ENCODE peak calls at places on chromosome 11, in seven cellular contexts. P, C, V, U, E, N and R are unnamed samples.

GRCh38 chr11:43947003-43947500 is 4.6 kb downstream of the C11orf96 start:
- DNase-seq in C (no peak), E (no peak), V (peak; percentile 52), U (no peak), P (no peak), N (peak; percentile 19), R (peak; percentile 54)

GRCh38 chr11:85705805-85706204 is 19.8 kb upstream of the CCDC89 start:
- DNase-seq in U (no peak), P (no peak), N (no peak), C (no peak), V (no peak), E (no peak), R (no peak)

GRCh38 chr11:9651481-9651880 is 12.4 kb upstream of the SWAP70 start:
- DNase-seq in P (no peak), C (no peak), E (no peak), V (no peak), U (no peak), N (no peak), R (no peak)

GRCh38 chr11:6201486-6201885 is 2.5 kb downstream of the OR52W1 start:
- DNase-seq in C (no peak), E (no peak), V (no peak), P (no peak), U (no peak), N (no peak), R (no peak)

GRCh38 chr11:86719781-86720463 is 47.5 kb upstream of the ME3 start:
- DNase-seq in C (no peak), U (no peak), V (no peak), E (no peak), P (no peak), N (no peak), R (no peak)

GRCh38 chr11:36622431-36623136 is 24.5 kb upstream of the RAG2 start:
- DNase-seq in N (peak; percentile 12), P (no peak), U (no peak), E (no peak), C (no peak), V (no peak), R (no peak)

GRCh38 chr11:59271247-59271755 is 58.6 kb upstream of the MPEG1 start:
- DNase-seq in P (no peak), U (no peak), V (no peak), N (no peak), E (no peak), C (no peak), R (no peak)

GRCh38 chr11:127454856-127455255 is 454.3 kb upstream of the KIRREL3 start:
- DNase-seq in P (no peak), E (no peak), V (no peak), U (no peak), N (no peak), C (no peak), R (no peak)

GRCh38 chr11:44980533-44981427 is 30.1 kb upstream of the TP53I11 start:
- DNase-seq in E (peak; percentile 40), N (no peak), C (no peak), U (no peak), P (no peak), V (no peak), R (no peak)

GRCh38 chr11:92576315-92576714 is 351.7 kb downstream of the FAT3 start:
- DNase-seq in V (no peak), N (no peak), C (no peak), P (no peak), E (no peak), U (no peak), R (no peak)

GRCh38 chr11:128595221-128595620 is 7.9 kb upstream of the ETS1 start:
- DNase-seq in V (no peak), C (no peak), E (no peak), P (no peak), U (no peak), N (no peak), R (no peak)

GRCh38 chr11:99534812-99535211 is 514.1 kb downstream of the CNTN5 start:
- DNase-seq in E (no peak), C (no peak), V (no peak), N (no peak), P (no peak), U (no peak), R (no peak)

GRCh38 chr11:72013765-72014711 is 15.3 kb downstream of the IL18BP start:
- DNase-seq in E (no peak), C (no peak), V (peak; percentile 56), N (no peak), U (no peak), P (peak; percentile 56), R (no peak)

GRCh38 chr11:132307309-132308020 is 937.0 kb downstream of the NTM start:
- DNase-seq in U (no peak), N (no peak), C (no peak), E (no peak), P (peak; percentile 54), V (no peak), R (no peak)

GRCh38 chr11:68767672-68768071 is 16.4 kb upstream of the TESMIN start:
- DNase-seq in U (no peak), E (no peak), P (no peak), N (no peak), V (no peak), C (no peak), R (no peak)

GRCh38 chr11:7077101-7077500 is 11.7 kb upstream of the RBMXL2 start:
- DNase-seq in E (no peak), N (no peak), V (no peak), P (no peak), U (no peak), C (no peak), R (no peak)

GRCh38 chr11:102680945-102681344 is 24.6 kb downstream of the MMP27 start:
- DNase-seq in C (no peak), U (no peak), P (peak; percentile 71), E (no peak), N (no peak), V (no peak), R (no peak)

GRCh38 chr11:64916040-64916847 is 765 bp downstream of the ATG2A start:
- DNase-seq in U (peak; percentile 57), C (peak; percentile 52), N (no peak), V (peak; percentile 57), P (peak; percentile 39), E (peak; percentile 56), R (peak; percentile 71)

GRCh38 chr11:101019870-101020269 is 109.7 kb downstream of the PGR start:
- DNase-seq in U (no peak), P (no peak), C (no peak), V (no peak), N (no peak), E (no peak), R (no peak)
- H3K9me3 ChIP-seq in U (no peaks in the 10 kb centered on the region), P (no peaks in the 10 kb centered on the region), C (no peaks in the 10 kb centered on the region), V (no peaks in the 10 kb centered on the region), N (no peaks in the 10 kb centered on the region), E (no peaks in the 10 kb centered on the region), R (no peaks in the 10 kb centered on the region)

GRCh38 chr11:78630561-78631303 is 56.1 kb upstream of the NARS2 start:
- DNase-seq in U (no peak), V (no peak), E (no peak), C (no peak), P (no peak), N (no peak), R (no peak)
- TF ChIP-seq CTCF in U (no peak), V (no peak), E (no peak), C (no peak), P (no peak), N (peak; percentile 4), R (no peak)

GRCh38 chr11:67583319-67584204 is at the start of gene GSTP1:
- DNase-seq in E (peak; percentile 92), C (peak; percentile 88), U (peak; percentile 93), P (peak; percentile 90), N (peak; percentile 61), V (peak; percentile 86), R (peak; percentile 94)
- TF ChIP-seq POLR2A in E (peak; percentile 89), C (no peak), U (peak; percentile 97), P (peak; percentile 92), N (peak; percentile 97), V (peak; percentile 82), R (peak; percentile 92)

GRCh38 chr11:104944080-104944479 is 24.3 kb downstream of the CASP4 start:
- DNase-seq in C (no peak), V (no peak), E (no peak), U (no peak), P (no peak), N (no peak), R (no peak)

GRCh38 chr11:104943561-104943960 is 24.8 kb downstream of the CASP4 start:
- DNase-seq in C (no peak), E (no peak), P (no peak), N (no peak), V (no peak), U (no peak), R (no peak)

GRCh38 chr11:104946907-104947306 is 21.5 kb downstream of the CASP4 start:
- DNase-seq in N (peak; percentile 35), C (no peak), U (no peak), P (no peak), V (no peak), E (no peak), R (no peak)
- H3K9me3 ChIP-seq in N (no peaks in the 10 kb centered on the region), C (no peaks in the 10 kb centered on the region), U (no peaks in the 10 kb centered on the region), P (no peaks in the 10 kb centered on the region), V (no peaks in the 10 kb centered on the region), E (no peaks in the 10 kb centered on the region), R (no peaks in the 10 kb centered on the region)

DNA sequence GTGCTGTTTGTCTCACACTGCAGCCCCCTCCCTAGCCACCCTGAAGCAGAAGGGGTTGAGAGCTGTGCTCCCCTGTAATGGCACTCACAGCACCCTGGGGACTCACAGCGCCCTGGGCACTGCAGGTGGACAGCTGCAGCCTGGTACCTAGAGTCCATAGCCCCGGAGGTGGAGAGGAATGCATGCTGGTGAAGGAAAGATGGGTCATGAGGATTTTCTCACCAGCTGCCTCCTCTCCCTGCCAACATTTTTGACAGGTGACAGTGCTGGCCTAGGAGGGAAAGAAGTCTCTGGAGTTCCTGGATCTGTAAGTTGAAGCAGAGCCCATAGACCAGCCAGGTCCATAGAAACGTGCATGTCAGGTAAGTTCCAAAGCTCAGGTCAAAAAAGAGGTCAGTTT is 330.5 kb downstream of the TENM4 start:
- DNase-seq in U (no peak), C (no peak), P (no peak), N (no peak), E (no peak), V (no peak), R (no peak)
- TF ChIP-seq CTCF in U (no peak), C (no peak), P (no peak), N (no peak), E (no peak), V (no peak), R (no peak)